ENCODE peak calls at places on chromosomes 16 and 17, in ten cellular contexts. A is DND-41, R is body of pancreas, L is uterus, P is foreskin fibroblast, E is psoas muscle, Y is heart right ventricle, I is HCT116, V is left lung, G is lower lobe of right lung. O is an unnamed sample.

GRCh38 chr16:66979011-66979717 is 9.2 kb upstream of the CES4A start:
- DNase-seq in L (peak), I (no peak), E (peak), Y (peak), V (no peak), R (no peak), A (no peak), G (peak), P (peak), O (no peak)

GRCh38 chr16:84327926-84328505 is 33.3 kb downstream of the WFDC1 start:
- DNase-seq in I (no peak), P (no peak), Y (no peak), R (no peak), L (no peak), A (no peak), V (no peak), G (no peak), E (no peak), O (no peak)

GRCh38 chr17:17087424-17088103 is 45.3 kb downstream of the MPRIP start:
- DNase-seq in Y (no peak), A (no peak), I (no peak), V (no peak), E (no peak), P (no peak), R (no peak), L (no peak), G (no peak), O (no peak)

GRCh38 chr17:44005865-44006580 is 1.6 kb downstream of the NAGS start:
- DNase-seq in L (no peak), Y (no peak), A (no peak), R (peak), I (no peak), E (peak), P (no peak), G (peak), V (peak), O (no peak)

GRCh38 chr16:47713225-47713595 is 252.1 kb downstream of the PHKB start:
- DNase-seq in E (no peak), I (no peak), G (no peak), Y (no peak), P (peak), R (no peak), V (no peak), L (no peak), A (no peak), O (peak)

GRCh38 chr17:44956076-44956475 is 8.5 kb upstream of the KIF18B start:
- DNase-seq in G (peak), A (no peak), I (no peak), L (no peak), Y (no peak), P (no peak), R (no peak), V (no peak), E (no peak), O (no peak)

GRCh38 chr17:3762922-3763776 is 37.8 kb downstream of the ITGAE start:
- DNase-seq in L (no peak), R (no peak), E (no peak), P (no peak), G (no peak), A (no peak), V (peak), Y (no peak), I (no peak), O (peak)

GRCh38 chr16:5971106-5971505 is 873.5 kb upstream of the EEF2KMT start:
- DNase-seq in P (no peak), Y (no peak), E (no peak), V (no peak), L (no peak), I (no peak), R (no peak), G (no peak), A (no peak), O (no peak)

GRCh38 chr16:383326-384020 is 1.7 kb upstream of the PGAP6 start:
- DNase-seq in P (no peak), E (no peak), Y (no peak), V (peak), I (peak), G (peak), R (peak), L (no peak), A (no peak), O (peak)

GRCh38 chr17:38598536-38598935 is 7.2 kb downstream of the SRCIN1 start:
- DNase-seq in A (peak), R (peak), I (peak), Y (no peak), V (no peak), L (no peak), E (no peak), P (peak), G (no peak), O (peak)

GRCh38 chr17:50239913-50240312 is 34.4 kb upstream of the TMEM92 start:
- DNase-seq in R (no peak), L (no peak), E (no peak), P (no peak), I (no peak), V (no peak), G (no peak), Y (peak), A (no peak), O (no peak)

GRCh38 chr16:70788668-70789161 is 12.2 kb downstream of the VAC14 start:
- DNase-seq in G (no peak), A (no peak), I (no peak), E (no peak), P (no peak), V (no peak), L (no peak), R (no peak), Y (no peak), O (no peak)

GRCh38 chr16:58727028-58727781 is 6.9 kb downstream of the GOT2 start:
- DNase-seq in E (no peak), Y (no peak), A (no peak), G (no peak), R (no peak), I (no peak), V (no peak), P (no peak), L (no peak), O (no peak)

GRCh38 chr16:76490240-76490639 is 213.0 kb downstream of the CNTNAP4 start:
- DNase-seq in A (no peak), L (no peak), R (no peak), V (no peak), E (no peak), I (no peak), Y (no peak), G (no peak), P (no peak), O (no peak)

GRCh38 chr17:57834146-57834741 is 15.6 kb downstream of the MRPS23 start:
- DNase-seq in G (no peak), L (no peak), A (no peak), E (peak), Y (no peak), R (peak), V (no peak), I (no peak), P (peak), O (no peak)

GRCh38 chr16:85234310-85235235 is 122.3 kb upstream of the CIBAR2 start:
- DNase-seq in A (no peak), R (peak), I (no peak), P (peak), Y (peak), L (peak), G (peak), E (peak), V (no peak), O (no peak)

GRCh38 chr17:3639981-3640596 is 3.5 kb downstream of the CTNS start:
- DNase-seq in V (no peak), E (no peak), P (peak), R (peak), Y (no peak), G (no peak), L (no peak), A (no peak), I (no peak), O (peak)

GRCh38 chr17:40422990-40423611 is 5.4 kb upstream of the TOP2A start:
- DNase-seq in V (no peak), L (no peak), Y (no peak), I (peak), R (no peak), P (no peak), A (no peak), E (no peak), G (no peak), O (no peak)

GRCh38 chr17:19361326-19361725 is 1.2 kb downstream of the B9D1 start:
- DNase-seq in E (no peak), G (no peak), L (no peak), A (no peak), R (no peak), Y (no peak), I (no peak), P (no peak), V (no peak), O (no peak)

GRCh38 chr17:81395600-81396277 is 482 bp downstream of the BAHCC1 start:
- DNase-seq in Y (no peak), G (no peak), E (no peak), I (no peak), A (no peak), V (no peak), L (no peak), P (no peak), R (no peak), O (no peak)

GRCh38 chr16:49857423-49858181 is 1.7 kb upstream of the ZNF423 start:
- DNase-seq in P (peak), R (peak), Y (peak), E (peak), G (no peak), I (peak), L (peak), A (peak), V (peak), O (peak)

GRCh38 chr17:31511176-31511540 is 119.7 kb downstream of the RAB11FIP4 start:
- DNase-seq in I (no peak), G (no peak), Y (no peak), R (peak), P (no peak), L (no peak), V (no peak), E (no peak), A (no peak), O (no peak)

GRCh38 chr16:85982563-85982939 is 83.6 kb downstream of the IRF8 start:
- DNase-seq in V (peak), P (no peak), I (no peak), R (peak), E (no peak), Y (no peak), G (peak), L (no peak), A (no peak), O (no peak)

GRCh38 chr16:83856846-83857245 is 42.1 kb upstream of the MLYCD start:
- DNase-seq in P (no peak), Y (no peak), I (no peak), G (no peak), E (no peak), L (no peak), A (no peak), V (no peak), R (no peak), O (no peak)

GRCh38 chr16:66923247-66923851 is 2.0 kb downstream of the RRAD start:
- DNase-seq in L (peak), R (no peak), Y (peak), E (peak), G (no peak), I (no peak), P (no peak), V (peak), A (no peak), O (no peak)

DNA sequence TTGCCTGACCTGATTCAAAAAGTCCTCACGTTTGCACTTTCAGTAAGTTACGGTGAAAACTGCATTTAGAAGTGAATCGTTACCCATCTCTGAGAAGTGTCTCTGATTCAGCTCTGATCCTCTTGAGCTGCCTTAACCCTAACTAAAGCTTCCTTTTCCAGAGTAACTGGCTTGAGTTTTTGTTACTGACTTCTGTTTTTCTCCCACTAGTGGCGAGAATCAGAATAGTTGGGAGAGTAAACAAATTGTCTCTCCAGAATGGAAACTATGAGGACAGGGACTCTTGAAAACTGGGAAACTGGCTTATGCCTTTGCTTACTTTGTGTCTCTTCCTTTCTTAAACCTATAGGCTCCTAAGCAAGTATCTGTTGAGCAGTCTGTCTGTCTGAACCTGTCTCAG is 31.3 kb upstream of the KPNB1 start:
- DNase-seq in G (no peak), Y (no peak), A (no peak), V (no peak), R (no peak), P (no peak), E (no peak), L (no peak), I (peak), O (no peak)
- TF ChIP-seq CTCF in G (no peak), Y (no peak), A (peak), V (no peak), R (no peak), P (peak), E (no peak), L (no peak), I (no peak), O (no peak)

GRCh38 chr16:81738831-81739496 is 40.1 kb upstream of the PLCG2 start:
- DNase-seq in V (peak), G (peak), P (no peak), L (no peak), Y (peak), I (no peak), E (peak), R (no peak), A (no peak), O (peak)

GRCh38 chr16:81739503-81739902 is 39.6 kb upstream of the PLCG2 start:
- DNase-seq in R (no peak), V (no peak), L (no peak), I (no peak), P (no peak), E (no peak), A (no peak), Y (no peak), G (no peak), O (peak)

GRCh38 chr16:81734632-81735434 is 44.3 kb upstream of the PLCG2 start:
- DNase-seq in V (no peak), A (no peak), I (no peak), L (no peak), P (no peak), G (no peak), E (no peak), R (no peak), Y (no peak), O (no peak)

GRCh38 chr16:81740163-81740562 is 38.9 kb upstream of the PLCG2 start:
- DNase-seq in V (no peak), E (no peak), A (no peak), L (no peak), G (no peak), R (no peak), I (no peak), Y (no peak), P (no peak), O (peak)

DNA sequence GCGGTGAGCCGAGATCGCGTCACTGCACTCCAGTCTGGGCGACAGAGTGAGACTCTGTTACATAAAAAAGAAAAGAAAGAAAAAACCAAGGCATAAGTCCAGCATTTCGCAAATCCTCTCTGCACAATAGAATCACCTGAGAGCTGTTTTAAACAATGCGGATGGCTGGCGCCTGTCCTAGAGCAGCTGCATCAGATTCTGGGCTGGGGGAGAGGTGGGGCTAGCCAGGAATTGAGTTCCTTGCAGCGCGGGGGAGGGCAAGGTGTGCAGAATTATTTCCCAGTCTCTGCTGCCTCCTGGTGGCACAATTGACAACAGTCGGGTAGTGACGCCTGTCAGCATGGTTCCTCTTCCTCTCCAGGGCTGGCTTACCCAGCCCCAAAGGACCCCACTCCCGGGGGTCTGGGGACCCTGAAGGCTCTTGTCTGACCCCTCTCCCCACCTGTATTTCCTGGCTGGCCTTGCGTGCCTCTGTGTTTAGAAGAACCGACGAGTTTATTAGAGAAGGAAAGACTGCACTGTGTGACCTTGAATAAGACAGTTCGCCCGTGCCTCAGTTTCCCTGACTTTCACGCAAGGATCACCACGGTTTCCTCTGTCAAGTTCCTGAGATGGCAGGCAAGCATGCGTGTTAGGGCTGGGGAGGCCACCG is 41.1 kb upstream of the PLCG2 start:
- DNase-seq in R (peak), E (peak), P (peak), V (peak), G (peak), I (peak), L (peak), Y (peak), A (peak), O (peak)
- H3K4me3 ChIP-seq in R (no peak), E (no peak), P (peak), V (no peak), G (peak), I (peak), L (no peak), Y (peak), A (no peak), O (peak)

DNA sequence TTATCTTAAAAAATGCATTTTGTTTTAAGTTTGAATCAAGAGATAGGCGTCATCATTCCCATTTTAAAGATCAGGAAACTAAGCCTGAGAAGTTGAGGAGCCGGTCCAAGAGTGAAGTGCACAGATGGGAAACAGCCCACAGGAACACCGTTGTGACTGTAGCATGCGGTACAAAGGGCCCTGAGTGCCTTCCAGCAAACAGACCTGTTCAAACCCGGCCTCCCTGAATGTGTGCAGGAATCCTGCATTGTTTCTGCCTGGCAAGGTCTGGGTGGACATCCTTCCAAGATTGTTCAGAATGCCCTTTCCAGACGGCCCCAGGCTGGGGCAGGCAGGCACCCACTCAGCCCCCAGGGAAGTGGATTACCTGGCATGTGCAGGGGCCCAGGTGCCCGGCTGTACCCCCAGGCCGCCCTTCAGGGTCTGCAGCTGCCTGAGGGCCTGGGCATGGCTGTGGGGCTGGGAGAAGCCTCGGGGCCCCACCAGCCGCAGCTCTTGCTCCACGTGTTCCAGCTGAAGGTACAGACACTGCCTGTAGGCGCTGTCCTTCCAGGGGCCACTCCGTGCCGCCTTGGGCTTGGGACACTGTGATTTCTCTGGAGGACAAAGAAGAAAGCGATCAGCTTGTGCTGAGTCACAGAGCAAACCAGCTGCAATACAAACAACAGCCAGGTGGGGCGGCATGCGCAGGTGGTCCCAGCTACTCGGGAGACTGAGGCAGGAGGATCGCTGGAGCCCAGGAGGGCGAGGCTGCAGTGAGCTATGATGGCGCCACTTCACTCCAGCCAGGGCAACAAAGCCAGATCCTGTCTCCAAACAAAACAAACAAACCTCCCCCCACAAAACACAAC is 45.0 kb upstream of the GCSH start:
- DNase-seq in A (peak), E (no peak), P (no peak), V (no peak), Y (no peak), L (no peak), R (no peak), G (no peak), I (peak), O (no peak)
- TF ChIP-seq CTCF in A (peak), E (no peak), P (no peak), V (no peak), Y (no peak), L (no peak), R (no peak), G (no peak), I (peak), O (peak)

GRCh38 chr17:48598727-48599126 is 5.1 kb upstream of the HOXB5 start:
- DNase-seq in R (no peak), A (no peak), L (no peak), P (no peak), I (no peak), G (no peak), V (no peak), Y (no peak), E (no peak), O (no peak)

GRCh38 chr17:48597775-48598631 is 4.4 kb upstream of the HOXB5 start:
- DNase-seq in V (peak), I (no peak), E (peak), R (peak), L (peak), A (no peak), P (no peak), Y (no peak), G (peak), O (peak)

GRCh38 chr17:48600244-48601098 is 4.3 kb downstream of the HOXB6 start:
- DNase-seq in E (no peak), G (no peak), A (no peak), R (no peak), V (no peak), P (no peak), I (no peak), L (no peak), Y (no peak), O (no peak)

GRCh38 chr17:48601184-48601527 is 3.6 kb downstream of the HOXB6 start:
- DNase-seq in L (no peak), P (no peak), G (no peak), V (no peak), I (no peak), E (no peak), Y (no peak), A (no peak), R (no peak), O (no peak)

DNA sequence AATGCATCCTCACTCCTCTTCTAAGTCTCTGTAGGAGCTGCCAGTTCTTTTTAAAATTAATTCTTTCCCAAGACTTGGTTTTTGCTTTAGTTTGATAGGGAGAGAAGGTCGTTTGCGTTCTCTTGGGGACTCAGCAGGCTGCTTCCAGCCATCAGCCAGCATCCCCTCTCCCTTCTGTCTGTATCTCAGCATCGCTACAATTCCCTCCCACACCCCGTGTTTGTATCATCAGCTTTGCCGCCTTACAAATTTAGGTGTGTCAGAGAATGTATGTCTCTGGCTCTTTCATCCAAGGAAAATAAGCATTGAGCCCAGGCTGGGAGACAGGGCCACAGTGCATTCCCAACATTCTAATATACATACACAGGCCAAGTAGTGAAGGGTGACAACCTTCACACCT is 5.4 kb downstream of the HOXB6 start:
- DNase-seq in R (no peak), V (no peak), L (no peak), I (no peak), A (no peak), G (no peak), E (no peak), Y (no peak), P (no peak), O (no peak)
- H3K4me3 ChIP-seq in R (no peak), V (no peak), L (no peak), I (no peak), A (no peak), G (no peak), E (no peak), Y (no peak), P (no peak), O (no peak)

O was measured in GM12865.